ENCODE peak calls at places on chromosome 18, in six cellular contexts. E, U, N, F, I and R are unnamed samples.

GRCh38 chr18:58887613-58887963 is 22.9 kb downstream of the ZNF532 start:
- DNase-seq in E (no peak), U (peak; percentile 77), N (no peak), F (no peak), I (peak; percentile 87), R (no peak)

GRCh38 chr18:58682429-58683069 is 11.3 kb downstream of the MALT1 start:
- DNase-seq in E (peak; percentile 84), U (no peak), N (peak; percentile 33), F (no peak), I (no peak), R (peak; percentile 75)

GRCh38 chr18:45449761-45450227 is 165.5 kb upstream of the SLC14A2 start:
- DNase-seq in E (peak; percentile 42), U (no peak), N (no peak), F (no peak), I (peak; percentile 64), R (no peak)

GRCh38 chr18:74116628-74117554 is 30.7 kb downstream of the FBXO15 start:
- DNase-seq in E (peak; percentile 58), U (peak; percentile 33), N (peak; percentile 8), F (no peak), I (no peak), R (no peak)

GRCh38 chr18:54116541-54117257 is 107.8 kb downstream of the MBD2 start:
- DNase-seq in E (no peak), U (no peak), N (no peak), F (no peak), I (no peak), R (no peak)

GRCh38 chr18:76466410-76466991 is 28.5 kb downstream of the ZNF516 start:
- DNase-seq in E (no peak), U (no peak), N (no peak), F (no peak), I (no peak), R (no peak)

GRCh38 chr18:80159713-80160636 is 50.9 kb downstream of the ADNP2 start:
- DNase-seq in E (no peak), U (no peak), N (no peak), F (no peak), I (no peak), R (no peak)

GRCh38 chr18:75915941-75916640 is 488.6 kb upstream of the SMIM21 start:
- DNase-seq in E (no peak), U (no peak), N (no peak), F (no peak), I (no peak), R (no peak)

GRCh38 chr18:36327352-36328316 is 30.1 kb downstream of the FHOD3 start:
- DNase-seq in E (no peak), U (no peak), N (no peak), F (no peak), I (no peak), R (no peak)

GRCh38 chr18:13366131-13366530 is 147.6 kb downstream of the LDLRAD4 start:
- DNase-seq in E (no peak), U (no peak), N (no peak), F (no peak), I (no peak), R (no peak)

GRCh38 chr18:79395761-79396404 is at the start of gene NFATC1:
- DNase-seq in E (peak; percentile 52), U (no peak), N (no peak), F (peak; percentile 31), I (peak; percentile 90), R (no peak)

GRCh38 chr18:44651453-44651852 is 29.2 kb upstream of the SETBP1 start:
- DNase-seq in E (peak; percentile 78), U (no peak), N (no peak), F (peak; percentile 25), I (no peak), R (no peak)

GRCh38 chr18:2714140-2714539 is 58.6 kb downstream of the SMCHD1 start:
- DNase-seq in E (no peak), U (no peak), N (no peak), F (no peak), I (no peak), R (no peak)

GRCh38 chr18:47736376-47737140 is 193.9 kb downstream of the SMAD2 start:
- DNase-seq in E (no peak), U (no peak), N (no peak), F (no peak), I (no peak), R (no peak)

GRCh38 chr18:37499913-37500312 is 65.7 kb downstream of the CELF4 start:
- DNase-seq in E (no peak), U (no peak), N (no peak), F (no peak), I (no peak), R (no peak)

GRCh38 chr18:30234755-30235154 is 807.8 kb downstream of the DSC3 start:
- DNase-seq in E (no peak), U (no peak), N (no peak), F (no peak), I (no peak), R (no peak)

GRCh38 chr18:8800041-8800441 is 94.7 kb downstream of the MTCL1 start:
- DNase-seq in E (peak; percentile 82), U (no peak), N (no peak), F (no peak), I (no peak), R (no peak)

GRCh38 chr18:43819873-43820272 is 542.6 kb upstream of the SYT4 start:
- DNase-seq in E (no peak), U (no peak), N (no peak), F (no peak), I (no peak), R (no peak)

GRCh38 chr18:7812431-7813063 is 245.4 kb downstream of the PTPRM start:
- DNase-seq in E (peak; percentile 54), U (no peak), N (no peak), F (no peak), I (no peak), R (peak; percentile 25)

GRCh38 chr18:11955299-11956029 is 25.8 kb upstream of the IMPA2 start:
- DNase-seq in E (peak; percentile 95), U (no peak), N (no peak), F (no peak), I (peak; percentile 76), R (peak; percentile 91)

GRCh38 chr18:59950215-59950944 is 50.6 kb downstream of the PMAIP1 start:
- DNase-seq in E (peak; percentile 40), U (peak; percentile 85), N (no peak), F (no peak), I (no peak), R (no peak)

GRCh38 chr18:46053368-46054095 is 18.5 kb downstream of the PSTPIP2 start:
- DNase-seq in E (peak; percentile 40), U (no peak), N (no peak), F (no peak), I (no peak), R (peak; percentile 67)

GRCh38 chr18:26457611-26458350 is 90.6 kb downstream of the KCTD1 start:
- DNase-seq in E (no peak), U (no peak), N (no peak), F (no peak), I (no peak), R (no peak)

GRCh38 chr18:66124394-66124793 is 373.6 kb downstream of the CDH7 start:
- DNase-seq in E (no peak), U (no peak), N (no peak), F (no peak), I (no peak), R (no peak)

GRCh38 chr18:46462523-46462922 is 194.5 kb downstream of the LOXHD1 start:
- DNase-seq in E (no peak), U (no peak), N (no peak), F (no peak), I (no peak), R (no peak)

GRCh38 chr18:79217979-79218604 is 148.9 kb downstream of the ATP9B start:
- DNase-seq in E (no peak), U (no peak), N (no peak), F (no peak), I (no peak), R (no peak)

GRCh38 chr18:78073275-78073674 is 823.6 kb downstream of the GALR1 start:
- DNase-seq in E (no peak), U (no peak), N (no peak), F (no peak), I (no peak), R (no peak)
- TF ChIP-seq CTCF in E (no peak), U (no peak), N (no peak), F (no peak), I (peak; percentile 34), R (no peak)

DNA sequence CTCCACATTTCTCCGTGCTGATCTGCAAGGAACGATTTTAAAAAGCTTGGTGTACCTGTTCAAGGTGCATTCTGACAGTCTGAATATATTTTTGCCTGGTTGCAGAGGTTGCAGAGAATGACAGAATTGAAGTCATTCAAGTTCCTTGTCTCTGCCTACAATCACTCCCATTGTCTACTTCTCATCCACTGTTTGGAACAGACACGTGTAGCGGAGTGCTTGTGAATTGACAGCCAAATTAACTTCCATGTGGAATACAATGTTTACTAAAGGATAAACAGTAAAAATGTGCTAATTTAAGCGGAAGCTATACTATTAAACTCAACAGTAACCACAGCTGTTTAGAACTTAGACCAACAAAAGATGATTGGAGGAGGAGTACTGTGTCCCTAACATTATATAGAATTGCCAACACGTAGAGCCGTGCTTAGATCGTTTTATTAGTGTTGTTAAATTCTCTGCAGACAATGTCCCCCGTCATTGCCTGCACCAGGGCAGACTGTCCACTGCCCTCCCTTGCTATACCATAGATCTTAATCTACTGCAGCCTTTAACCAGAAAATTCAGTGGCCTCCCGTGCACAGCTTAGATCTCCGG is 87.3 kb upstream of the ZCCHC2 start:
- DNase-seq in E (no peak), U (no peak), N (no peak), F (no peak), I (no peak), R (no peak)
- H3K4me3 ChIP-seq in E (no peak overlapping the region), U (no peak overlapping the region), N (no peak overlapping the region), F (no peak overlapping the region), I (no peak overlapping the region), R (no peak overlapping the region)

GRCh38 chr18:68665623-68666022 is 49.3 kb downstream of the TMX3 start:
- DNase-seq in E (no peak), U (no peak), N (no peak), F (no peak), I (no peak), R (no peak)

GRCh38 chr18:68660355-68661183 is 54.3 kb downstream of the TMX3 start:
- DNase-seq in E (peak; percentile 80), U (peak; percentile 54), N (peak; percentile 29), F (peak; percentile 3), I (no peak), R (peak; percentile 22)

GRCh38 chr18:68667121-68667520 is 47.8 kb downstream of the TMX3 start:
- DNase-seq in E (peak; percentile 21), U (no peak), N (no peak), F (no peak), I (no peak), R (no peak)

GRCh38 chr18:68666316-68666715 is 48.6 kb downstream of the TMX3 start:
- DNase-seq in E (peak; percentile 7), U (no peak), N (no peak), F (no peak), I (no peak), R (no peak)

GRCh38 chr18:68662779-68663178 is 52.1 kb downstream of the TMX3 start:
- DNase-seq in E (peak; percentile 21), U (no peak), N (no peak), F (no peak), I (no peak), R (no peak)
- TF ChIP-seq CTCF in E (peak; percentile 3), U (no peak), N (no peak), F (no peak), I (no peak), R (no peak)

DNA sequence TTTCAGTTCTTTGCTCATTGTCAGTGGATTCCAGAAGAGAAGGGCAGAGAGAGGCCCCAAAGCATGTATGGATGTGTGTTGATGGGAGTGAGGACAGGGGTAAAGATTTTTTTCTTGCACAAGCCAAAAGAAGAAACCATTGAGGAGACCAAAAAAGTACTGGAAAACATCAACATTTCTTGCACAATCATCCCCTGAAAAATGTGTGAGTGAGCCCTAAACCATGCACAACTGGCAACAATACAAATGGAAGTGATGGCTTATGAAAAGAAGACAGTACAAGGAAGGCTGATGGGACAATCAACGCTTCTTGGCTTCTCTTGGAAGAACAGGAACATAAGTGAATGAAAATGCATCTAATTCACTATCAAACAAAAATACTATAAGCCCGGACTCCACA is 5.6 kb upstream of the SMAD7 start:
- DNase-seq in E (peak; percentile 87), U (no peak), N (no peak), F (no peak), I (no peak), R (no peak)
- H3K4me3 ChIP-seq in E (no peak overlapping the region), U (no peak overlapping the region), N (no peak overlapping the region), F (no peak overlapping the region), I (no peak overlapping the region), R (no peak overlapping the region)